ENCODE peak calls at places on chromosomes 5 and 9, in nine cellular contexts. M is right cardiac atrium; X is GM23338; B is CD8-positive, alpha-beta memory T cell; F is sigmoid colon; Z is lower leg skin; A is neuronal stem cell; N is SK-N-SH; C is dorsolateral prefrontal cortex. P is an unnamed sample.
A peak's percentile ranks its signal among the peaks of the same experiment; 100 is the strongest.

GRCh38 chr9:130834371-130835311 is at the start of gene ABL1:
- DNase-seq in M (peak; percentile 90), X (peak; percentile 66), B (peak; percentile 83), F (peak; percentile 94), Z (peak; percentile 53), A (peak; percentile 58), N (peak; percentile 93), C (peak; percentile 56), P (peak; percentile 83)

GRCh38 chr5:34411470-34412346 is 244.4 kb upstream of the RAI14 start:
- DNase-seq in M (no peak), X (peak; percentile 87), B (no peak), F (no peak), Z (no peak), A (no peak), N (no peak), C (no peak), P (peak; percentile 73)

GRCh38 chr9:116942593-116943061 is 255.5 kb downstream of the TRIM32 start:
- DNase-seq in M (no peak), X (no peak), B (no peak), F (no peak), Z (no peak), A (no peak), N (no peak), C (no peak), P (no peak)

GRCh38 chr9:99030610-99031009 is 74.3 kb upstream of the TGFBR1 start:
- DNase-seq in M (no peak), X (no peak), B (no peak), F (no peak), Z (no peak), A (no peak), N (no peak), C (no peak), P (no peak)

GRCh38 chr9:127981559-127982121 is 851 bp upstream of the EEIG1 start:
- DNase-seq in M (no peak), X (no peak), B (no peak), F (no peak), Z (no peak), A (no peak), N (no peak), C (no peak), P (no peak)

GRCh38 chr9:27086818-27087680 is 22.0 kb upstream of the TEK start:
- DNase-seq in M (no peak), X (no peak), B (no peak), F (no peak), Z (no peak), A (no peak), N (no peak), C (no peak), P (peak; percentile 64)

GRCh38 chr5:159642379-159642778 is 273.9 kb upstream of the ADRA1B start:
- DNase-seq in M (no peak), X (no peak), B (no peak), F (no peak), Z (no peak), A (no peak), N (no peak), C (no peak), P (no peak)

GRCh38 chr9:80242022-80242421 is 670.3 kb downstream of the TLE4 start:
- DNase-seq in M (no peak), X (no peak), B (no peak), F (no peak), Z (no peak), A (no peak), N (no peak), C (no peak), P (no peak)

GRCh38 chr5:176644294-176644693 is 3.0 kb upstream of the TSPAN17 start:
- DNase-seq in M (no peak), X (no peak), B (no peak), F (no peak), Z (no peak), A (no peak), N (no peak), C (no peak), P (no peak)

GRCh38 chr5:176646707-176647029 is 616 bp upstream of the TSPAN17 start:
- DNase-seq in M (peak; percentile 76), X (no peak), B (no peak), F (no peak), Z (no peak), A (no peak), N (no peak), C (no peak), P (no peak)

GRCh38 chr5:176643491-176644219 is 3.6 kb upstream of the TSPAN17 start:
- DNase-seq in M (peak; percentile 62), X (no peak), B (no peak), F (no peak), Z (no peak), A (no peak), N (no peak), C (no peak), P (no peak)

GRCh38 chr5:176646049-176646706 is 1.1 kb upstream of the TSPAN17 start:
- DNase-seq in M (no peak), X (no peak), B (no peak), F (no peak), Z (no peak), A (no peak), N (no peak), C (no peak), P (no peak)

GRCh38 chr5:176644878-176645670 is 2.2 kb upstream of the TSPAN17 start:
- DNase-seq in M (peak; percentile 53), X (no peak), B (no peak), F (no peak), Z (no peak), A (no peak), N (no peak), C (no peak), P (no peak)
- H3K4me3 ChIP-seq in M (no peak overlapping the region), X (no peak overlapping the region), B (no peak overlapping the region), F (no peak overlapping the region), Z (no peak overlapping the region), A (no peak overlapping the region), N (no peak overlapping the region), C (no peak overlapping the region), P (no peak overlapping the region)

GRCh38 chr5:67163863-67164595 is 32.6 kb downstream of the CD180 start:
- DNase-seq in M (peak; percentile 59), X (no peak), B (no peak), F (no peak), Z (no peak), A (no peak), N (no peak), C (no peak), P (no peak)

GRCh38 chr5:67166460-67166871 is 30.1 kb downstream of the CD180 start:
- DNase-seq in M (peak; percentile 85), X (no peak), B (peak; percentile 83), F (peak; percentile 70), Z (no peak), A (no peak), N (no peak), C (no peak), P (no peak)

GRCh38 chr5:67164856-67165523 is 31.6 kb downstream of the CD180 start:
- DNase-seq in M (peak; percentile 44), X (no peak), B (no peak), F (no peak), Z (no peak), A (no peak), N (no peak), C (no peak), P (no peak)

GRCh38 chr5:67166886-67167285 is 29.7 kb downstream of the CD180 start:
- DNase-seq in M (no peak), X (peak; percentile 17), B (no peak), F (no peak), Z (no peak), A (no peak), N (no peak), C (no peak), P (no peak)

DNA sequence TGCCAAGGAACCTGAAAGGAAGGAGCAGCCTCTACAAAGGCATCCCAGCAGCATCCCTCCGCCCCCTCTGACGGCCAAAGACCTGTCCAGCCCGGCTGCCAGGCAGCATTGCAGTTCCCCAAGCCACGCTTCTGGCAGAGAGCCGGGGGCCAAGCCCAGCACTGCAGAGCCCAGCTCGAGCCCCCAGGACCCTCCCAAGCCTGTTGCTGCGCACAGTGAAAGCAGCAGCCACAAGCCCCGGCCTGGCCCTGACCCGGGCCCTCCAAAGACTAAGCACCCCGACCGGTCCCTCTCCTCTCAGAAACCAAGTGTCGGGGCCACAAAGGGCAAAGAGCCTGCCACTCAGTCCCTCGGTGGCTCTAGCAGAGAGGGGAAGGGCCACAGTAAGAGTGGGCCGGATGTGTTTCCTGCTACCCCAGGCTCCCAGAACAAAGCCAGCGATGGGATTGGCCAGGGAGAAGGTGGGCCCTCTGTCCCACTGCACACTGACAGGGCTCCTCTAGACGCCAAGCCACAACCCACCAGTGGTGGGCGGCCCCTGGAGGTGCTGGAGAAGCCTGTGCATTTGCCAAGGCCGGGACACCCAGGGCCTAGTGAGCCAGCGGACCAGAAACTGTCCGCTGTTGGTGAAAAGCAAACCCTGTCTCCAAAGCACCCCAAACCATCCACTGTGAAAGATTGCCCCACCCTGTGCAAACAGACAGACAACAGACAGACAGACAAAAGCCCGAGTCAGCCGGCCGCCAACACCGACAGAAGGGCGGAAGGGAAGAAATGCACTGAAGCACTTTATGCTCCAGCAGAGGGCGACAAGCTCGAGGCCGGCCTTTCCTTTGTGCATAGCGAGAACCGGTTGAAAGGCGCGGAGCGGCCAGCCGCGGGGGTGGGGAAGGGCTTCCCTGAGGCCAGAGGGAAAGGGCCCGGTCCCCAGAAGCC is 30.8 kb downstream of the CD180 start:
- DNase-seq in M (peak; percentile 95), X (peak; percentile 94), B (peak; percentile 88), F (peak; percentile 92), Z (peak; percentile 73), A (peak; percentile 79), N (peak; percentile 41), C (peak; percentile 85), P (peak; percentile 77)
- H3K4me3 ChIP-seq in M (no peak overlapping the region), X (peak overlapping the region; percentile 44), B (peak overlapping the region; percentile 68), F (peak overlapping the region; percentile 32), Z (no peak overlapping the region), A (no peak overlapping the region), N (no peak overlapping the region), C (peak overlapping the region; percentile 11), P (peak overlapping the region; percentile 30)

GRCh38 chr9:129493714-129494047 is 127.2 kb downstream of the C9orf50 start:
- DNase-seq in M (no peak), X (peak; percentile 34), B (no peak), F (no peak), Z (no peak), A (no peak), N (no peak), C (no peak), P (no peak)

GRCh38 chr9:129493002-129493713 is 127.7 kb downstream of the C9orf50 start:
- DNase-seq in M (no peak), X (no peak), B (no peak), F (no peak), Z (no peak), A (no peak), N (no peak), C (no peak), P (no peak)

GRCh38 chr9:129489838-129490582 is 130.9 kb downstream of the C9orf50 start:
- DNase-seq in M (peak; percentile 76), X (no peak), B (peak; percentile 84), F (peak; percentile 74), Z (no peak), A (no peak), N (no peak), C (no peak), P (peak; percentile 44)

GRCh38 chr9:129491486-129491855 is 129.4 kb downstream of the C9orf50 start:
- DNase-seq in M (peak; percentile 36), X (no peak), B (no peak), F (peak; percentile 93), Z (no peak), A (no peak), N (no peak), C (no peak), P (no peak)

GRCh38 chr9:129490583-129491485 is 130.1 kb downstream of the C9orf50 start:
- DNase-seq in M (peak; percentile 73), X (no peak), B (no peak), F (peak; percentile 82), Z (no peak), A (no peak), N (no peak), C (no peak), P (no peak)
- H3K4me3 ChIP-seq in M (peak overlapping the region; percentile 2), X (no peak overlapping the region), B (peak overlapping the region; percentile 86), F (peak overlapping the region; percentile 64), Z (no peak overlapping the region), A (peak overlapping the region; percentile 52), N (no peak overlapping the region), C (peak overlapping the region; percentile 36), P (peak overlapping the region; percentile 69)

DNA sequence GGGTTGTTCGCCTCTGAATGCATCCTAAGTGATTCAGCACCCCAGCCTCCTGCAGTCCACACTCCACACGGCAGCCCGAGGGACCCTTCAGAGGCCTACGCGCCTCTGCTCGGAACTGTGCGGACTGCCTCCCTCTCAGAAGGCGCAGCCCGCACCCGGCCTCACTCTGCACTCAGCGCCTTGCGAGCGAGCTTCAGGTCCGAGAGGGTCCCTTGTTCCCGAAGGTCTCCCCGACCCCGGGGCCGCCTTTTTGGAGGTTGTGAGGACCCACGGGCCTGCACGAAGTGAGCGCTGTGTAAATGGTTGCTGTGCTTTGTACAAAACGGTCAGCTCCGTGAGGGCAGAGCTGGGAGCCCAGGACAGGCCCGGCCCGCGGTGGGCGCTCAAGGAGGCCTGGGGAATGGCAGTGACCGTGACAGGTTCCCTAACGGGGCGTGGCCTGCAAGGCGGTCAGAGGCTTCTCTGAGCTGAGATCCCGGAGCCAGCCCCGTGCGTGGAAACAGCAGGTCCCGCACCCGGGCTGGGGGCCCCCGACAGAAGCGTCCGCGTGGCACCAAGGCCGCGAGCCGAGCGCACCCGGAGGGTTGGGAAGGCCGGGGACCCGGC is 698 bp upstream of the CACNA1B start:
- DNase-seq in M (peak; percentile 60), X (peak; percentile 58), B (no peak), F (no peak), Z (no peak), A (no peak), N (no peak), C (no peak), P (no peak)
- H3K4me3 ChIP-seq in M (no peak overlapping the region), X (peak overlapping the region; percentile 51), B (no peak overlapping the region), F (no peak overlapping the region), Z (no peak overlapping the region), A (no peak overlapping the region), N (peak overlapping the region; percentile 27), C (peak overlapping the region; percentile 21), P (no peak overlapping the region)

P was measured in AG10803.